ENCODE peak calls at places on chromosomes 7 and 10, in five cellular contexts. O is CD8-positive, alpha-beta memory T cell; L is H9; M is GM23248; T is CD4-positive, alpha-beta T cell. X is an unnamed sample.

GRCh38 chr7:148687555-148687954 is 11.1 kb upstream of the CUL1 start:
- DNase-seq in O (no peak), L (no peak), M (no peak), T (no peak), X (no peak)

GRCh38 chr7:28260969-28261368 is 80.4 kb upstream of the JAZF1 start:
- DNase-seq in O (no peak), L (no peak), M (no peak), T (no peak), X (no peak)

GRCh38 chr10:14358886-14359573 is 28.3 kb upstream of the FRMD4A start:
- DNase-seq in O (no peak), L (no peak), M (no peak), T (no peak), X (no peak)

GRCh38 chr7:77838929-77839491 is 40.4 kb downstream of the PHTF2 start:
- DNase-seq in O (no peak), L (no peak), M (no peak), T (no peak), X (no peak)

GRCh38 chr7:100878685-100879084 is 3.8 kb downstream of the SRRT start:
- DNase-seq in O (no peak), L (no peak), M (no peak), T (no peak), X (no peak)

GRCh38 chr10:130021373-130021950 is 57.4 kb upstream of the EBF3 start:
- DNase-seq in O (no peak), L (peak; percentile 9), M (peak; percentile 98), T (no peak), X (no peak)

GRCh38 chr7:96017877-96018276 is 245.5 kb downstream of the DYNC1I1 start:
- DNase-seq in O (no peak), L (no peak), M (no peak), T (no peak), X (no peak)

GRCh38 chr7:5704534-5704922 is 76.9 kb downstream of the RNF216 start:
- DNase-seq in O (peak; percentile 61), L (peak; percentile 66), M (peak; percentile 88), T (peak; percentile 77), X (peak; percentile 57)

GRCh38 chr7:113246698-113247097 is 128.3 kb upstream of the SMIM30 start:
- DNase-seq in O (no peak), L (no peak), M (no peak), T (no peak), X (no peak)

GRCh38 chr10:110827410-110827809 is 44.3 kb upstream of the PDCD4 start:
- DNase-seq in O (no peak), L (no peak), M (peak; percentile 73), T (no peak), X (no peak)

GRCh38 chr10:27447540-27447939 is 56.6 kb upstream of the RAB18 start:
- DNase-seq in O (peak; percentile 12), L (no peak), M (no peak), T (no peak), X (no peak)

GRCh38 chr7:131537581-131537980 is 18.8 kb downstream of the PODXL start:
- DNase-seq in O (no peak), L (no peak), M (peak; percentile 67), T (no peak), X (no peak)

GRCh38 chr7:98569606-98570337 is 47.3 kb upstream of the NPTX2 start:
- DNase-seq in O (no peak), L (no peak), M (no peak), T (no peak), X (no peak)

GRCh38 chr10:124591123-124591495 is 129.5 kb downstream of the LHPP start:
- DNase-seq in O (no peak), L (no peak), M (no peak), T (no peak), X (no peak)

DNA sequence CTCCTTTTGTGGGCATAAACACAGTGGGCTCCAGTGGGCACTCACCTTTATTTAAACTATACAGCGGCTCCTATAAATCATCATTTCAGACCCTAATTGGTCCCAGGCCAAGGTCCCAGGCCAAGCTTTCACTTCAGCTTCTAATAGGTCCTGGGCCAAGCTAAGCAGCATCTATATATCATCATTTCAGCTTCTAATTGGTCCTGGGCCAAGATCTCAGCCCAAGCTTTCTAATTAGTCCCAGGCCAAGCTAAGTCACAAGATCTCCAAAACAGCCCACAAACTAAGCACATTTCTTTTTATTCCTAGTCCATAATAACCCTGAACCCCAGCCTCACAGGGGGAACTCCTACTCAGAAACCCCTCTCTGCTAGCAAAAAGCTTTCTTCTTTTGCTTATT is 47.1 kb downstream of the ZNF680 start:
- DNase-seq in O (no peak), L (no peak), M (no peak), T (no peak), X (no peak)
- H3K9me3 ChIP-seq in O (peaks cover 23% of the 10 kb centered on the region), L (peaks cover 29% of the 10 kb centered on the region), M (peaks cover 9% of the 10 kb centered on the region), T (peaks cover 82% of the 10 kb centered on the region), X (peaks cover 25% of the 10 kb centered on the region)

DNA sequence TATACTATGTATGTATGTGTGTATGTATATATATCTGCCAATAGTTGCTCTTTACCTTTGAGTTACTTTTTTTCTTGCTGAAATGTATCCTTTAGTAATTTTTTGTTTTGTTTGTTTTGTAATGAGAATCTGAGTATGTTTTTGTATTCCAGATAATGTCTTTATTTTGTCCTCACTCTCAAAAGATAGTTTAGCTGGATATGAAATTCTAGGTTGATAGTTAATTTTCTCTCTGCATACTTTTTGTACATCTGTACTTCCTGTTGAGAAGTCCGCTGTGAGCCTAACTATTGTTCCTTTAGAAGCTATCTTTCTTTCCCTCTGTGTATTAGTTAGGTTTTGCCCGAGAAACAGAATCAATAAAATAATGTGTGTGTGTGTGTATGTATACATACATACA is 29.5 kb downstream of the BUB3 start:
- DNase-seq in O (no peak), L (no peak), M (no peak), T (no peak), X (no peak)
- H3K9me3 ChIP-seq in O (no peaks in the 10 kb centered on the region), L (no peaks in the 10 kb centered on the region), M (no peaks in the 10 kb centered on the region), T (peaks cover 6% of the 10 kb centered on the region), X (no peaks in the 10 kb centered on the region)

DNA sequence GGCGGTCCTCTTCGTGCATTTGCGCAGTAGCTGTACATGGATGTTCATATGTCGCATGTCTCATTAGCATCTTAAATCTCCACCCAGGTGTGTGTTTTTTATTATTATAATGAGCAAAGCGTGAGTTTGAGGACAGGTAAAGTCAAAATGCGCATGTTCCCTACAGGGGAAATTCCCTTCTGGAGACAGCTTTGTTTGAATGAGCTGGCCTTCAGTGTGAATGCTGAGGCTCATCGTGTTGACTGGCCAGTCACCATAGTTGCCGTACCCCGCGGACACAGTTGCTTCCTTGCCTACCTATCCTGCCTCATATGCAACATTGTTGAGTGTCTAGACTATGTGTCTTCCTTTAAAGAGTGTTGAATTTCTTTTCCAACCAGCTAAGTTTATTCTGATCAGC is 13.6 kb downstream of the LYZL1 start:
- DNase-seq in O (no peak), L (no peak), M (no peak), T (no peak), X (no peak)
- H3K9me3 ChIP-seq in O (no peaks in the 10 kb centered on the region), L (peaks cover 23% of the 10 kb centered on the region), M (no peaks in the 10 kb centered on the region), T (no peaks in the 10 kb centered on the region), X (no peaks in the 10 kb centered on the region)

GRCh38 chr7:57646219-57646900 is 196.4 kb downstream of the ZNF716 start:
- DNase-seq in O (no peak), L (no peak), M (no peak), T (no peak), X (no peak)
- H3K9me3 ChIP-seq in O (no peaks in the 10 kb centered on the region), L (peaks cover 81% of the 10 kb centered on the region), M (no peaks in the 10 kb centered on the region), T (peaks cover 12% of the 10 kb centered on the region), X (no peaks in the 10 kb centered on the region)

DNA sequence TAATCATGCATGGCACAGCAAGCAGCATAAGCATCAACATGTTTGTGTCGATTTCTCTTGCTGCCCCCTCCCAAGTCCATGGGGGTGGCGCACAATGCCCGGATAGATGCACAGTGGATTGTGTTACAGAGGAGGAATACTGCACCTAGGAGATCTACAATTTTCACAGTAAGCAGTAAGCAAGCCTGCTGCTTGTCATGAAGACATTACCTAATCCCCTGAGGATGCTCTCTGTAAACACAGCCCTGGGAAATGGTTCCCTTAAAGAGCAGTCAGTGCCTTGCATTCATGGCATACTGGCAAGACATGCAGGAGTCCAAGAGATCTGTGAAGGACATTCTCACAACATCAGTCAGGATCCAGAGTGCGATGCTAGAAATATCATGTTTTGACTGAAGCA is 137.7 kb downstream of the ETV1 start:
- DNase-seq in O (no peak), L (no peak), M (peak; percentile 60), T (no peak), X (no peak)
- H3K9me3 ChIP-seq in O (no peaks in the 10 kb centered on the region), L (no peaks in the 10 kb centered on the region), M (no peaks in the 10 kb centered on the region), T (no peaks in the 10 kb centered on the region), X (no peaks in the 10 kb centered on the region)

GRCh38 chr10:106320876-106321275 is 843.6 kb downstream of the SORCS1 start:
- DNase-seq in O (no peak), L (no peak), M (no peak), T (no peak), X (no peak)

DNA sequence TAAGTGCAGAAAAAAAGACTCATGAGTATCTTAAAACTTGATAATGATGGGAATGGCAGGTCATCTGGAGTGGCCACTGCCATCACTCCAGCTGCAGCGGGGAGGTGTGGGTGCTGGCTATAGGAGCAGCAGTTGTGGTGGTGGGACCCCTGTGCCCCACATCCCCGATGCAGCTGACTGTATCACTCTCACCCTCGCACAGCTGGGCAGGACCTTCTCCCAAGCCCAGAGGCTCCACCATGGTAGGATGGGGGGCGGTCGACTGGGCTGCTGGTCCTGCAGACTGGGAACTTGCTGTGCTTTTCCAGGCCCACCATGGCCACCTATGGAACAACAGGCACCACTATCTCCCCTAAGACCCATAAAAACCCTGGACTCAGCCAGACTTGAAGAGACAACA is 844.4 kb downstream of the SORCS1 start:
- DNase-seq in O (no peak), L (no peak), M (no peak), T (no peak), X (no peak)
- H3K9me3 ChIP-seq in O (no peaks in the 10 kb centered on the region), L (no peaks in the 10 kb centered on the region), M (no peaks in the 10 kb centered on the region), T (no peaks in the 10 kb centered on the region), X (no peaks in the 10 kb centered on the region)

GRCh38 chr7:155916926-155917655 is 104.8 kb upstream of the SHH start:
- DNase-seq in O (no peak), L (no peak), M (no peak), T (no peak), X (no peak)

GRCh38 chr7:155911471-155912105 is 99.3 kb upstream of the SHH start:
- DNase-seq in O (no peak), L (no peak), M (no peak), T (no peak), X (no peak)

GRCh38 chr7:155914341-155914740 is 102.1 kb upstream of the SHH start:
- DNase-seq in O (no peak), L (no peak), M (no peak), T (no peak), X (no peak)

GRCh38 chr7:155913311-155913710 is 101.0 kb upstream of the SHH start:
- DNase-seq in O (no peak), L (no peak), M (no peak), T (no peak), X (no peak)

DNA sequence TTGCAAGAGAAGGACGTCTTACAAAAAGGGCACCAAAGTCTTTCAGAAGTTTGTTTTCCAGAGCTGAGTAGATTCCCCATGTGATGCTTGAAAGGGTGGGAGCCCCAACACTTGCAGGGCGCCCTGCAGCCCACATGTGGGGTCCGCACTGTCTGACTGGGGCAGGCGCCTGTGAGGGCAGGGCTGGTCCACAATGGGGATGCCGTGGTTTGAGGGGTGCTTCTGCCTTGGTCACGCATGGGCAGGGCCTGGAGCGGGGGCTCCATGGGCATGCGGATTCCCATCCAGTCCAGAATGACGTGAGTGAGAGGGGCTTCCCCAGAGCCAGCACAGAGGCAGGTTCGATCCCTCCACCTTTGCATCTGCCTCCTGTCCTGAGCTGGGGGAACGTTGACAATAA is 101.5 kb upstream of the SHH start:
- DNase-seq in O (no peak), L (no peak), M (no peak), T (no peak), X (no peak)
- H3K9me3 ChIP-seq in O (no peaks in the 10 kb centered on the region), L (no peaks in the 10 kb centered on the region), M (no peaks in the 10 kb centered on the region), T (peaks cover 4% of the 10 kb centered on the region), X (peaks cover 5% of the 10 kb centered on the region)